ENCODE peak calls at places on chromosomes 4 and X, in four cellular contexts. Y is H9, O is mesenchymal stem cell, H is mesendoderm. J is an unnamed sample.
A peak's percentile ranks its signal among the peaks of the same experiment; 100 is the strongest.

GRCh38 chr4:166506051-166506450 is 633.0 kb downstream of the TLL1 start:
- DNase-seq in O (no peak), Y (no peak), H (no peak), J (no peak)

GRCh38 chrX:107677909-107678308 is 49.6 kb downstream of the PRPS1 start:
- DNase-seq in O (peak; percentile 28), Y (no peak), H (no peak), J (no peak)

GRCh38 chr4:117957570-117957969 is 76.7 kb upstream of the NDST3 start:
- DNase-seq in H (no peak), O (no peak), Y (no peak), J (no peak)

GRCh38 chr4:3781193-3781886 is 15.2 kb downstream of the ADRA2C start:
- DNase-seq in O (no peak), H (peak; percentile 71), Y (no peak), J (no peak)

GRCh38 chr4:20612313-20612712 is 87.9 kb upstream of the PACRGL start:
- DNase-seq in H (no peak), O (no peak), Y (no peak), J (no peak)

GRCh38 chr4:100986360-100986868 is 360.9 kb downstream of the PPP3CA start:
- DNase-seq in O (peak; percentile 37), H (peak; percentile 82), Y (peak; percentile 62), J (peak; percentile 46)

GRCh38 chrX:21932277-21932996 is 8.1 kb upstream of the SMS start:
- DNase-seq in H (no peak), O (peak; percentile 93), Y (no peak), J (no peak)

GRCh38 chr4:56575820-56576429 is 70.3 kb downstream of the ARL9 start:
- DNase-seq in O (peak; percentile 65), H (peak; percentile 14), Y (no peak), J (no peak)

GRCh38 chr4:128686810-128687209 is 122.7 kb upstream of the JADE1 start:
- DNase-seq in O (no peak), Y (no peak), H (no peak), J (no peak)

GRCh38 chrX:9033179-9033578 is 748 bp downstream of the FAM9B start:
- DNase-seq in Y (no peak), O (no peak), H (no peak), J (no peak)

GRCh38 chr4:67615119-67615518 is 56.6 kb downstream of the STAP1 start:
- DNase-seq in O (no peak), H (no peak), Y (no peak), J (no peak)

GRCh38 chr4:51830146-51830545 is 12.8 kb upstream of the DCUN1D4 start:
- DNase-seq in H (no peak), O (peak; percentile 62), Y (no peak), J (no peak)

GRCh38 chr4:40957281-40957680 is 207.5 kb downstream of the NSUN7 start:
- DNase-seq in O (no peak), H (no peak), Y (no peak), J (no peak)

GRCh38 chr4:119212964-119213606 is 572 bp downstream of the USP53 start:
- DNase-seq in Y (peak; percentile 92), H (peak; percentile 98), O (peak; percentile 97), J (peak; percentile 84)

GRCh38 chr4:114272226-114272625 is 292.8 kb upstream of the ARSJ start:
- DNase-seq in Y (no peak), H (no peak), O (peak; percentile 89), J (no peak)

GRCh38 chr4:186159613-186160012 is 31.8 kb upstream of the CYP4V2 start:
- DNase-seq in Y (no peak), O (no peak), H (no peak), J (no peak)

GRCh38 chr4:38955957-38956356 is 76.3 kb downstream of the TMEM156 start:
- DNase-seq in O (no peak), H (no peak), Y (no peak), J (no peak)

GRCh38 chrX:13367950-13368349 is 48.1 kb upstream of the ATXN3L start:
- DNase-seq in Y (no peak), O (no peak), H (no peak), J (no peak)

GRCh38 chr4:55543858-55544257 is 2.9 kb downstream of the CLOCK start:
- DNase-seq in O (peak; percentile 23), Y (no peak), H (peak; percentile 17), J (no peak)

GRCh38 chrX:19661977-19662376 is 146.7 kb upstream of the MAP3K15 start:
- DNase-seq in H (no peak), Y (no peak), O (no peak), J (no peak)

GRCh38 chr4:67332627-67333026 is 212.7 kb downstream of the CENPC start:
- DNase-seq in H (peak; percentile 50), Y (peak; percentile 36), O (peak; percentile 7), J (no peak)

GRCh38 chr4:113356452-113356851 is 307.0 kb downstream of the ANK2 start:
- DNase-seq in O (no peak), H (no peak), Y (no peak), J (no peak)

DNA sequence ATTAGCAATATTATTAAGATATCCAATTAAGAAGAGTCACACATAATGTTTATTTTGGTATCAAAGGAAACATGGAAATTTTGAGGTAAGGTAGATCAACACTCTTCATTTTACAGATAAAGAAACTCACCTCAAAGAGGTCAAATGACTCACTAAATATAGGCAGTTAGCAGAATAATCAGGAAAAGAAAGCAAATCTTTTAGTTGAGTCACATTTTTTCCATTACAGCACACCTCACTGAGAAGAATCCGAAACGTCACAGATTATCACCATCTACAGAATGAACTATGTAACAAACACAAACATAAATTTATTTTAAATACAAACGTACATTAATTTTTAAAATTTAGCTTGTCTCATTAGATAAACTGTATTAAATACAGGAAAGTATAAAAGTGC is 70.1 kb downstream of the TMEM47 start:
- DNase-seq in Y (no peak), H (no peak), O (no peak), J (no peak)
- H3K9ac ChIP-seq in Y (no peak overlapping the region), H (no peak overlapping the region), O (no peak overlapping the region), J (no peak overlapping the region)

DNA sequence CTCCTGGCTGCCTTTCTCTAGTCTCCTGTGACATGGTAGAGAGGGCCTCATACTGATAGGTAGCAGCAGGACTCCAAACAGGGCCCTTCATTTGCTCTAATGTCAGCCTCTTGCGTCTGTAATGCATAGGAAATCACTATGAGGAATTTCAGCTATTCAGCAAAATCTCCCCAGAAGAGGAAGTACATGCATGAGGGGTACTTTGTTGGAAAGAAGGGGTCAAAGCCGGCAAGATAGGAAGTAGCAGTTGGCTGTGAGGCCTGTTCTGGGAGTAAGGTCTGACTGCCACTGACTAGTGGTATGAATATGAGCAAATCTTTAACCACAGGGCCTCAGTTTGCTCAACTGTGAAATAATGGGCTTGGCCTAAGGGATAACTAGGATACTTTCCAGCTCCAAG is 283.2 kb downstream of the ARHGAP10 start:
- DNase-seq in H (peak; percentile 84), O (peak; percentile 28), Y (no peak), J (no peak)
- H2BK15ac ChIP-seq in H (peak overlapping the region; percentile 42), O (no peak overlapping the region), Y (no peak overlapping the region), J (no peak overlapping the region)

DNA sequence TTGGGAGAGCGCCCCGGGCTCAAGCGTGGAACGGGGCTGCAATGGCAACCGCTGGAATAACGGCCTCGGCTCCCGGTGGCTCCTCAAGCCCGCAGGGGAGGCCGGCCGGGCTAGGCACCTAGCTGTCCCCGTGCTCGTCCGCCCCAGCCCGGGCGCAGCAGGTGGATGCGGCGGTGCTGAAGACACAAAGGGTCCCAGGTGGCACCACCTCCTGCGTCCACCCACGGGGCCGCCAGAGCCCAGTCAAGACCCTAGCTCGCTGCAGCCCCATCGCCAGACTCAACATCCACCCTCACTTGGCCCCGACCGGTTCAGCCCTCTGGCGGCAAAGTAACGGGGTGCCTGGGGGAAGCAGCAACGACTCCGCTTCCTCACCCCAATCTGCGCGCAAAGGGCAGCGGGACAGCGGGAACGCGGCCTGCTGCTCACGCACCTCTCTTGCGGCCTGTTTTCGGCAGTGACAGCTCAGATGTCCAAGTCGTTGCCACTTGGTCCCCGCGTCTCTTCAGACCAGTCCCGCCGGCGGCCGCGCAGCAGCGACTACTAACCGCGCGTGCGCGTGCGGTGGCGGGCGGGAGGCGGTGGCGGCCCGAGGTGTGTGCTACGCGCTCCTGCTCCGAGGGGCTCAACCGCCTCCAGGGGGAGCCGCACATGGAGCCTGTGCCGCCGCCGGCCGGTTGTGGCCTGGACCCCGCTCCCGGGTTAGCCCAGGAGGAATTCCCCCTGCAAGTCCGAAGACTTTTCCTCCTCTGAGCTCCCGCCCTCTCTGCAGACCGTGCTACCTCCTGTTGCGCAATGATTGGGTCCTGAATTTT is at the start of gene CLGN:
- DNase-seq in H (peak; percentile 94), O (peak; percentile 65), Y (peak; percentile 93), J (peak; percentile 91)
- H3K9ac ChIP-seq in H (peak within 1 kb of the TSS; percentile 75), O (peak within 1 kb of the TSS; percentile 84), Y (peak within 1 kb of the TSS; percentile 1), J (peak within 1 kb of the TSS; percentile 97)

GRCh38 chr4:8104491-8105302 is 53.9 kb downstream of the ABLIM2 start:
- DNase-seq in H (no peak), Y (no peak), O (no peak), J (no peak)

GRCh38 chr4:8108261-8108660 is 50.4 kb downstream of the ABLIM2 start:
- DNase-seq in O (no peak), Y (no peak), H (no peak), J (no peak)

GRCh38 chr4:8105303-8106100 is 53.1 kb downstream of the ABLIM2 start:
- DNase-seq in H (no peak), O (no peak), Y (no peak), J (no peak)

GRCh38 chr4:8107146-8107657 is 51.4 kb downstream of the ABLIM2 start:
- DNase-seq in H (no peak), Y (no peak), O (no peak), J (no peak)

DNA sequence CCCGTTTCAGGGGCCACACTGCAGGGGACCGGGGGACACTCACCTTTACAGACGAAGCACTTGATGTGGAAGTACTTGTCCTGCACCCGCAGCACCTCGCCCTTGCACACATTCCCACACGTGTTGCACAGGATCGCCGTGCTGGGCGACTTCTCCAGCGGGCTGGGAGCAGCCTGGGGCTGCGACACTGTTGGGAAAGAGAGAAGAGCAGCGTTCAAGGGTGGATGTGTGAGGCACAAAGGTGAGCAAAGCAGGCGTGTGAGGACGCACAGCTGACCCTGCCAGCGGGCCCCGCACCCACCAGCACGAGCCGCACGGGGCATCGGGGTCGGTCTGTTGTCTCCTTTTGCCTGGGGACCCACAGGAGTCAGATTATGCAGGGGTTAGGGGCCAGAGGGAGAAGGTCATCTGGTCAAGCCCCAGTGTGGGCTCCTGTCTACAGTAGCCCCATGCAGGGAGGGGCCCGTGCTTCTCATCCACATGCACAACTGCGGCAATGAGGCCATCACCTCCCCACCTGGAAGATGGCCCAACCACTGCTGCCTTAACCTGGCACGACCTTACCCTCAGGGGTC is 52.1 kb downstream of the ABLIM2 start:
- DNase-seq in Y (no peak), H (no peak), O (no peak), J (no peak)
- H2BK15ac ChIP-seq in Y (no peak overlapping the region), H (no peak overlapping the region), O (no peak overlapping the region), J (peak overlapping the region; percentile 44)

DNA sequence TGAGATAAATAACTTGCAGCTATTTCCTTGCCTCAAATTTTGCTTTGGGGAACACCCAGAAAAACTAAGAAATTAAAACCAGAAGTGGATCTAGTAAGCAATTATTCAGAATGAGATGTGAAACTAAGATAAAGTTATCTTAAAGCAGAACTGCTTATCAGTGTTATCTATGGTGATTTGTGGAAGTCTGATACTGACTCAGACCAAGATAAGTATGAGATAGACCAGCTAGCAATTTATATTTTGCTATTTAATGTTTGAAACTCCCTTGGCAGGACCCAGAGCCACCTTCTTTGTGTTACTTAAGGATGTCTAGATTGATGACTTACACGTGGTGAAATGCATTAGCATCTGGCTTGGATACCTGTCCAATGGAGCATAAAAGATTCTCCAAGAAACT is 368.1 kb downstream of the EPHA5 start:
- DNase-seq in O (no peak), Y (no peak), H (peak; percentile 62), J (no peak)
- H3K9ac ChIP-seq in O (no peak overlapping the region), Y (no peak overlapping the region), H (no peak overlapping the region), J (no peak overlapping the region)

GRCh38 chr4:6916587-6917444 is 7.2 kb downstream of the TBC1D14 start:
- DNase-seq in O (peak; percentile 56), Y (no peak), H (peak; percentile 61), J (no peak)
- H2BK15ac ChIP-seq in O (peak overlapping the region; percentile 30), Y (no peak overlapping the region), H (no peak overlapping the region), J (no peak overlapping the region)

GRCh38 chr4:168549145-168549544 is 52.3 kb downstream of the PALLD start:
- DNase-seq in O (no peak), Y (no peak), H (no peak), J (no peak)
- H3K9ac ChIP-seq in O (peak overlapping the region; percentile 80), Y (no peak overlapping the region), H (no peak overlapping the region), J (no peak overlapping the region)

J was measured in neuronal stem cell.